ENCODE peak calls at places on chromosome 15, in four cellular contexts. Y, I, X and O are unnamed samples.

GRCh38 chr15:84721381-84721780 is 5.4 kb upstream of the SEC11A start:
- DNase-seq in X (no peak), I (no peak), Y (no peak), O (no peak)

GRCh38 chr15:25770031-25770430 is 93.1 kb downstream of the ATP10A start:
- DNase-seq in Y (no peak), I (no peak), X (no peak), O (no peak)

GRCh38 chr15:25070357-25070963 is 115.7 kb downstream of the SNRPN start:
- DNase-seq in X (no peak), I (no peak), Y (no peak), O (no peak)

GRCh38 chr15:56821721-56822425 is 88.6 kb upstream of the ZNF280D start:
- DNase-seq in I (peak; percentile 80), X (peak; percentile 35), Y (peak; percentile 77), O (no peak)

GRCh38 chr15:99683000-99683670 is 50.1 kb downstream of the LYSMD4 start:
- DNase-seq in X (no peak), Y (peak; percentile 22), I (no peak), O (no peak)

GRCh38 chr15:29424118-29424517 is 154.5 kb upstream of the NSMCE3 start:
- DNase-seq in I (peak; percentile 27), Y (no peak), X (peak; percentile 34), O (no peak)

GRCh38 chr15:53693729-53694533 is 65.5 kb downstream of the WDR72 start:
- DNase-seq in Y (no peak), X (no peak), I (no peak), O (no peak)

GRCh38 chr15:37360724-37361123 is 260.4 kb upstream of the MEIS2 start:
- DNase-seq in I (no peak), X (no peak), Y (no peak), O (no peak)

GRCh38 chr15:77992356-77993222 is 84.9 kb downstream of the TBC1D2B start:
- DNase-seq in X (no peak), Y (no peak), I (no peak), O (peak; percentile 74)

GRCh38 chr15:28930476-28931291 is 44.9 kb downstream of the APBA2 start:
- DNase-seq in I (no peak), X (no peak), Y (no peak), O (no peak)

GRCh38 chr15:71780349-71780976 is 29.9 kb upstream of the NR2E3 start:
- DNase-seq in I (peak; percentile 90), X (peak; percentile 54), Y (peak; percentile 66), O (peak; percentile 49)

GRCh38 chr15:51341366-51342248 is at the start of gene GLDN:
- DNase-seq in Y (peak; percentile 2), I (peak; percentile 12), X (no peak), O (no peak)

GRCh38 chr15:59371458-59372351 is 966 bp downstream of the MYO1E start:
- DNase-seq in X (no peak), I (no peak), Y (no peak), O (no peak)

GRCh38 chr15:55289573-55290360 is at the start of gene RAB27A:
- DNase-seq in X (peak; percentile 90), Y (peak; percentile 16), I (peak; percentile 77), O (no peak)

GRCh38 chr15:62846805-62847481 is 195.6 kb upstream of the TPM1 start:
- DNase-seq in Y (no peak), I (no peak), X (no peak), O (no peak)

DNA sequence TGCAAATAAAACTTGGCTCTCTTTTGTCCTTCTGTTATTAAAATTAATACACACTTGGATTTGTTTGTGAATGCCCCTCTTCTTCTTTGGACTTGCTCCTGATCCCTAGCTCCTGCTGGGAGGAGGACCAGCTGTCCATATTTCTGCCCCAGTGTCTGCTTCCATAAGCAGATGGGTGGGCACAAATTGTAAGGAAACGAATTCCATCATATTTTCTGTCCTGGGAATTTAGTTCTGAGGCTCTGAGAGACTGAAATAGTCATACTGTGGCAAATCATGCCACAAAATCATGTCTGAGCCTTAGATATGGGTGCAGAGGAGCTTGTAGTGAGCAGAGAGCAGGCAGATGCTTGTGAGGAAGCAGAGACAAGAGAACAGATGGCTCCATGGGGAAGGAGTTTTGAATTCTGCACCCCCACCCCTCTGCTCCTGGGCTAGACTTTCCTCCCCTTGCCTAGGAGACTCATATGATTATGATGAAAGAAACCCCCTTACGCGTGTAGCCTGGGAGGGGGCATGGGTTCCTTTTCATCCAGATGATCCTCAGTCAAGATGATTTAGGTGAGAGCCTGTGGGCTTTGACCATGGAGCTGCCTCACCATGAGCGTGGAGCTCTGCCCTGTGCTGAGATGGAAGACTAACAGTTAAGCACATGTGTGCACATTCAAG is 50.6 kb downstream of the SV2B start:
- DNase-seq in X (no peak), I (no peak), Y (no peak), O (no peak)
- TF ChIP-seq ELK1 in X (no peak), I (no peak), Y (no peak), O (no peak)

DNA sequence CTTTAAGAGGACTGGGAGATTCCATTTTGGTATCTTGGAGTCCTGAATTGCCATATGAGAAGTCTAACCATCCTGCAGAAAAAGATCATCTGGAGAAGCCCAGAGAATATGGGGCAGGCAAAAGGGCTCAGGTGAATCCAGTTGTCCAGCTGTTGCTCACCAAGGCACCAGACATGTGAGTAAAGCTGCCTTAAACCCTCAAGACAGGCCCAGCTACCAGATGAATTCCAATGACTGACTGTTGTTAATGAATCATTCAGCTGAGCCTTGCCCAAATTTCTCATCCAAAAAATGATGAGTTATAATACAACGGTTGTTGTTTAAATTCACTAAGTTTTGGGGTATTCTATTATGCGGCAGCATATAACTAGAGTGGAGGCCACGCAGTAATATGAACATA is 22.0 kb upstream of the NANOGP8 start:
- DNase-seq in I (no peak), Y (peak; percentile 31), X (no peak), O (no peak)
- TF ChIP-seq ELK1 in I (no peak), Y (no peak), X (no peak), O (no peak)

GRCh38 chr15:48176957-48177356 is 1.1 kb downstream of the MYEF2 start:
- DNase-seq in Y (no peak), X (no peak), I (no peak), O (no peak)

GRCh38 chr15:48177383-48177874 is 666 bp downstream of the MYEF2 start:
- DNase-seq in Y (peak; percentile 62), I (peak; percentile 48), X (no peak), O (peak; percentile 11)

GRCh38 chr15:48177875-48178611 is at the start of gene MYEF2:
- DNase-seq in X (peak; percentile 6), Y (peak; percentile 67), I (peak; percentile 81), O (peak; percentile 7)

GRCh38 chr15:48175126-48175525 is 3.0 kb downstream of the MYEF2 start:
- DNase-seq in Y (no peak), X (no peak), I (no peak), O (peak; percentile 16)

GRCh38 chr15:48176097-48176496 is 2.0 kb downstream of the MYEF2 start:
- DNase-seq in Y (peak; percentile 38), I (no peak), X (no peak), O (no peak)
- TF ChIP-seq ELK1 in Y (no peak), I (no peak), X (no peak), O (no peak)

GRCh38 chr15:70378126-70379031 is 280.7 kb upstream of the TLE3 start:
- DNase-seq in Y (no peak), I (no peak), X (no peak), O (no peak)

GRCh38 chr15:70375586-70375985 is 277.9 kb upstream of the TLE3 start:
- DNase-seq in I (no peak), Y (no peak), X (no peak), O (no peak)

GRCh38 chr15:70376031-70376928 is 278.6 kb upstream of the TLE3 start:
- DNase-seq in Y (no peak), I (no peak), X (no peak), O (no peak)

GRCh38 chr15:70379134-70379533 is 281.4 kb upstream of the TLE3 start:
- DNase-seq in Y (no peak), X (no peak), I (no peak), O (no peak)

DNA sequence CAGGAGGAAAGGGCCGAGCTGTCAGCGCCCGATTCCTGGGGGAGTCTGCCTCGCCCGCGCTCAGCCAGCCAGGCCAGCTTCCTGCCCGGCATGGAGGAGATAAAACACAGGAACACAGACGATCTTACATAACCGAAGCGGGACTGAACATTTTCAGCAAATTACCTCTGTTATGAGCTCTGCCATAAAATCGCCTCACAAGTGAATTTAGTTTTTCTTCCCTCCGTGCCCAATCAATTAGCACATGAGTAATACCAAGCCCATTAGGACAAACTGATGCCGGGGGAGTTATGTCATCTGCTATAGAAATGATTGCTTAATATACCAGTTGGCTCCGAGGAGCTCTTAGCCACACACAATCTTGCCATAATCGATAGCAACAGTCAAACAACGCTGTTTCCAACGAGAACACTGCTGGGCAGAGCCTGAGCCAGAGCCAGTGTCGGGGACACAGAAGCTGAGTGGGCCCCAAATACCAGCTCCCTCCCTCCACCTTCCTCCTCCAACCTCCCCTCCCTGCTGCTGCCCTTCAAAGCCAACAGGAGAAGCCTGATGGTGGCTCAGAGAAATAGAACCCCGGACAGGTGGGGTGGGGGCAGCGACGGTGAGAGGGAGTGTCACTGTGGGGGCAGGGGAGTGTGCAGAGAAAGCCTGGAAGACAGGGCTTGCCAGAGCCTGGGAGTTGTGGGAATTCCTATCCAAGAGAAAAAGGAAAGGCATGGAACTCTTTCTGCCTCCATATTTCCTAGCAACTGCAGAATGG is 279.4 kb upstream of the TLE3 start:
- DNase-seq in X (no peak), Y (peak; percentile 2), I (no peak), O (no peak)
- TF ChIP-seq ELK1 in X (no peak), Y (no peak), I (no peak), O (no peak)

GRCh38 chr15:43513550-43513949 is 3.9 kb upstream of the MAP1A start:
- DNase-seq in Y (peak; percentile 63), X (no peak), I (no peak), O (no peak)

GRCh38 chr15:43516185-43516584 is 1.2 kb upstream of the MAP1A start:
- DNase-seq in Y (no peak), I (no peak), X (no peak), O (no peak)

GRCh38 chr15:43515731-43516130 is 1.7 kb upstream of the MAP1A start:
- DNase-seq in X (no peak), I (no peak), Y (no peak), O (no peak)

GRCh38 chr15:43516801-43517353 is 531 bp upstream of the MAP1A start:
- DNase-seq in I (no peak), Y (peak; percentile 68), X (no peak), O (no peak)

GRCh38 chr15:43514241-43515057 is 3.0 kb upstream of the MAP1A start:
- DNase-seq in Y (peak; percentile 49), X (peak; percentile 55), I (no peak), O (no peak)
- TF ChIP-seq ELK1 in Y (no peak), X (no peak), I (no peak), O (no peak)